ENCODE peak calls at places on chromosomes 6 and 20, in seven cellular contexts. T is astrocyte of the spinal cord, Q is iris pigment epithelial cell, K is HAP-1, V is anterior cingulate cortex, X is kidney tubule cell, N is HEK293T. Y is an unnamed sample.

GRCh38 chr6:15462717-15463525 is 199.9 kb downstream of the DTNBP1 start:
- DNase-seq in T (no peak), Q (peak), K (no peak), V (no peak), X (no peak), N (no peak), Y (no peak)

GRCh38 chr20:62305765-62306431 is 3.1 kb downstream of the ADRM1 start:
- DNase-seq in T (no peak), Q (no peak), K (no peak), V (no peak), X (peak), N (no peak), Y (no peak)

GRCh38 chr20:33843854-33844253 is 32.7 kb downstream of the CHMP4B start:
- DNase-seq in T (no peak), Q (peak), K (no peak), V (no peak), X (no peak), N (no peak), Y (no peak)

GRCh38 chr20:13990465-13990864 is at the start of gene SEL1L2:
- DNase-seq in T (no peak), Q (no peak), K (no peak), V (no peak), X (no peak), N (no peak), Y (no peak)

GRCh38 chr6:169119669-169120068 is 134.0 kb downstream of the THBS2 start:
- DNase-seq in T (no peak), Q (no peak), K (no peak), V (no peak), X (no peak), N (no peak), Y (no peak)

GRCh38 chr6:169868458-169868857 is 117.0 kb downstream of the ERMARD start:
- DNase-seq in T (no peak), Q (no peak), K (no peak), V (no peak), X (no peak), N (peak), Y (peak)

GRCh38 chr6:35972471-35972985 is 51.6 kb upstream of the SRPK1 start:
- DNase-seq in T (no peak), Q (no peak), K (peak), V (no peak), X (no peak), N (peak), Y (no peak)

GRCh38 chr6:38283734-38284362 is 355.9 kb downstream of the BTBD9 start:
- DNase-seq in T (no peak), Q (peak), K (no peak), V (no peak), X (peak), N (no peak), Y (no peak)

GRCh38 chr6:156848123-156848522 is 70.9 kb downstream of the ARID1B start:
- DNase-seq in T (peak), Q (no peak), K (no peak), V (no peak), X (no peak), N (no peak), Y (no peak)

GRCh38 chr6:6723792-6724318 is 135.3 kb downstream of the LY86 start:
- DNase-seq in T (no peak), Q (no peak), K (no peak), V (no peak), X (no peak), N (no peak), Y (no peak)

GRCh38 chr6:166707045-166707444 is 80.0 kb upstream of the RPS6KA2 start:
- DNase-seq in T (peak), Q (peak), K (peak), V (peak), X (peak), N (peak), Y (no peak)

GRCh38 chr20:10216146-10216741 is 2.4 kb upstream of the SNAP25 start:
- DNase-seq in T (peak), Q (no peak), K (no peak), V (no peak), X (peak), N (no peak), Y (no peak)

GRCh38 chr20:32457476-32457986 is 99.4 kb downstream of the ASXL1 start:
- DNase-seq in T (peak), Q (peak), K (peak), V (peak), X (peak), N (peak), Y (peak)

GRCh38 chr20:62500237-62500864 is 24.6 kb upstream of the GATA5 start:
- DNase-seq in T (peak), Q (peak), K (peak), V (peak), X (peak), N (peak), Y (peak)

GRCh38 chr6:33081098-33081824 is 5.5 kb downstream of the HLA-DPB1 start:
- DNase-seq in T (no peak), Q (no peak), K (no peak), V (no peak), X (no peak), N (no peak), Y (no peak)

GRCh38 chr6:169407338-169407737 is 153.7 kb upstream of the THBS2 start:
- DNase-seq in T (no peak), Q (no peak), K (no peak), V (no peak), X (no peak), N (no peak), Y (no peak)

GRCh38 chr20:20824924-20825584 is 112.6 kb upstream of the RALGAPA2 start:
- DNase-seq in T (peak), Q (peak), K (peak), V (peak), X (peak), N (peak), Y (peak)

GRCh38 chr20:15113374-15113773 is 776.0 kb upstream of the FLRT3 start:
- DNase-seq in T (no peak), Q (no peak), K (no peak), V (no peak), X (no peak), N (no peak), Y (no peak)

GRCh38 chr6:161922631-161923119 is 648.8 kb upstream of the AGPAT4 start:
- DNase-seq in T (peak), Q (peak), K (peak), V (no peak), X (peak), N (peak), Y (peak)

GRCh38 chr20:4949833-4950178 is 51.5 kb downstream of the SLC23A2 start:
- DNase-seq in T (peak), Q (peak), K (peak), V (no peak), X (peak), N (peak), Y (no peak)

GRCh38 chr6:31691564-31692108 is 10.8 kb upstream of the LY6G5C start:
- DNase-seq in T (no peak), Q (no peak), K (no peak), V (no peak), X (no peak), N (no peak), Y (no peak)

GRCh38 chr6:167163476-167164011 is 5.8 kb upstream of the GPR31 start:
- DNase-seq in T (no peak), Q (no peak), K (no peak), V (no peak), X (no peak), N (no peak), Y (no peak)

GRCh38 chr6:154805288-154805911 is 72.2 kb downstream of the SCAF8 start:
- DNase-seq in T (peak), Q (peak), K (no peak), V (no peak), X (peak), N (peak), Y (peak)

GRCh38 chr6:89410231-89411018 is 1.6 kb downstream of the RRAGD start:
- DNase-seq in T (peak), Q (no peak), K (peak), V (no peak), X (peak), N (no peak), Y (no peak)

GRCh38 chr6:19435755-19436154 is 401.4 kb upstream of the ID4 start:
- DNase-seq in T (no peak), Q (no peak), K (no peak), V (no peak), X (no peak), N (no peak), Y (no peak)

GRCh38 chr6:32153252-32153834 is 598 bp upstream of the PPT2 start:
- DNase-seq in T (no peak), Q (peak), K (no peak), V (no peak), X (peak), N (peak), Y (no peak)